ENCODE peak calls at places on chromosome 11, in eight cellular contexts. G is tibial artery, B is endothelial cell of umbilical vein, E is OCI-LY7, N is brain microvascular endothelial cell, D is NB4, P is left ventricle myocardium inferior, Z is PC-9. L is an unnamed sample.

GRCh38 chr11:124174001-124174400 is 9.1 kb upstream of the OR10D3 start:
- DNase-seq in G (no peak), B (peak; percentile 83), E (no peak), N (peak; percentile 52), D (peak; percentile 23), P (no peak), Z (no peak), L (no peak)

GRCh38 chr11:20027546-20028014 is 132.7 kb downstream of the DBX1 start:
- DNase-seq in G (no peak), B (no peak), E (no peak), N (no peak), D (no peak), P (no peak), Z (no peak), L (no peak)

GRCh38 chr11:8241373-8242112 is 22.1 kb downstream of the LMO1 start:
- DNase-seq in G (no peak), B (no peak), E (no peak), N (no peak), D (no peak), P (no peak), Z (no peak), L (no peak)

GRCh38 chr11:46920709-46921108 is 2.4 kb upstream of the LRP4 start:
- DNase-seq in G (peak; percentile 78), B (peak; percentile 66), E (no peak), N (peak; percentile 98), D (no peak), P (no peak), Z (no peak), L (no peak)

GRCh38 chr11:22875869-22876473 is 15.7 kb upstream of the CCDC179 start:
- DNase-seq in G (peak; percentile 62), B (peak; percentile 89), E (peak; percentile 83), N (peak; percentile 85), D (peak; percentile 79), P (no peak), Z (peak; percentile 58), L (peak; percentile 60)

GRCh38 chr11:122159173-122159701 is 43.2 kb upstream of the BLID start:
- DNase-seq in G (no peak), B (peak; percentile 29), E (no peak), N (no peak), D (peak; percentile 18), P (peak; percentile 20), Z (no peak), L (no peak)

GRCh38 chr11:114087028-114087427 is 27.5 kb downstream of the ZBTB16 start:
- DNase-seq in G (no peak), B (no peak), E (no peak), N (no peak), D (peak; percentile 77), P (no peak), Z (no peak), L (no peak)

GRCh38 chr11:43736502-43737193 is 56.1 kb downstream of the HSD17B12 start:
- DNase-seq in G (no peak), B (peak; percentile 8), E (no peak), N (peak; percentile 23), D (peak; percentile 69), P (no peak), Z (no peak), L (no peak)

GRCh38 chr11:35792148-35792845 is 129.7 kb downstream of the TRIM44 start:
- DNase-seq in G (no peak), B (no peak), E (no peak), N (no peak), D (no peak), P (no peak), Z (no peak), L (no peak)

GRCh38 chr11:63564056-63564784 is 1.0 kb upstream of the PLAAT2 start:
- DNase-seq in G (no peak), B (no peak), E (no peak), N (no peak), D (no peak), P (no peak), Z (peak; percentile 18), L (no peak)

GRCh38 chr11:68213135-68213515 is at the start of gene KMT5B:
- DNase-seq in G (no peak), B (no peak), E (no peak), N (peak; percentile 17), D (no peak), P (peak; percentile 78), Z (no peak), L (no peak)

GRCh38 chr11:31361743-31362142 is 7.8 kb downstream of the DCDC1 start:
- DNase-seq in G (no peak), B (no peak), E (no peak), N (no peak), D (no peak), P (no peak), Z (no peak), L (no peak)

GRCh38 chr11:43866520-43866919 is 14.1 kb upstream of the ALKBH3 start:
- DNase-seq in G (no peak), B (peak; percentile 18), E (no peak), N (peak; percentile 56), D (no peak), P (no peak), Z (no peak), L (no peak)

GRCh38 chr11:72379384-72380131 is 54.8 kb downstream of the CLPB start:
- DNase-seq in G (no peak), B (no peak), E (no peak), N (no peak), D (no peak), P (no peak), Z (no peak), L (no peak)

GRCh38 chr11:69861901-69862300 is 42.7 kb upstream of the FGF3 start:
- DNase-seq in G (no peak), B (no peak), E (no peak), N (no peak), D (no peak), P (no peak), Z (no peak), L (no peak)

GRCh38 chr11:8222820-8223512 is 40.7 kb downstream of the LMO1 start:
- DNase-seq in G (no peak), B (no peak), E (no peak), N (no peak), D (peak; percentile 59), P (no peak), Z (no peak), L (no peak)

DNA sequence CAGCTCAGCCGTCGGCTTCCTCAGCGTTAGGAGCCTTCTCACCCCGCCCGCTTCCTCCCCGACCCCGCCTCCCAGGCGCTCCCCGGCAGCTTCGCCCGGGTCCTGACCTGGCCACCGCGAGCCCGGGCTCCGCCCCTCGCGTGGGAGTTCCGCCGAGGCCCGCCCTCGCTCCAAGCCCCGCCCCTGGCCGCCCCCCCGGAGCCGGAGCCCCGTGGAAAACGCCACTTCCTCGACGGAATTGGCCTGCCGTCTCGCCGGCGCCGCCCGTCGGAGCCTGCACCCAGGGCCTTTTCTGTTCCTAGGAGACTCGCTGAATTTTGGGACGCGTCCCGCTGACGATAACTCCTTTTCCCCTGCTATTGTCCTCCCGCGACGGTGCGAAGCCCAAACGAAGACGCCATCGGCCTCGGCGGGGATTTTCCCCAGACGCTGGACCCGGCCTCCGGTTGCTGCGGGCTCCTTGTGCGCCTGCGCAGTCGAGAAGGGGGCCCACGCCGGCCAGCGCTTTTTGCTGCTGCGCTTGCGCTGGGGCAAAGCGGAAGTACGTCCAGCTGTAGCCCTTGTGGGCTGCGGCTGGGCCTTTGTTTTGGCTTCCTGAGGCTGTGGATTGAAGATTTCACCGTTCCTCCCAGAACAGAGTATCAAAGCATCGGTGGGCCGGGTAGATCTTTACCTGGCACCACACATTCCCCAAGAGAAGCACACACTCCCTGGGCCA is 10.0 kb downstream of the RELA start:
- DNase-seq in G (peak; percentile 89), B (peak; percentile 96), E (peak; percentile 76), N (peak; percentile 85), D (peak; percentile 95), P (peak; percentile 95), Z (peak; percentile 98), L (peak; percentile 93)
- TF ChIP-seq CTCF in G (peak; percentile 32), B (no peak), E (no peak), N (no peak), D (no peak), P (no peak), Z (no peak), L (no peak)

GRCh38 chr11:130480166-130480565 is 31.7 kb downstream of the ADAMTS15 start:
- DNase-seq in G (no peak), B (peak; percentile 25), E (no peak), N (peak; percentile 81), D (no peak), P (no peak), Z (no peak), L (peak; percentile 5)
- H3K4me3 ChIP-seq in G (no peak overlapping the region), B (no peak overlapping the region), E (no peak overlapping the region), N (no peak overlapping the region), D (no peak overlapping the region), P (no peak overlapping the region), Z (no peak overlapping the region), L (no peak overlapping the region)

DNA sequence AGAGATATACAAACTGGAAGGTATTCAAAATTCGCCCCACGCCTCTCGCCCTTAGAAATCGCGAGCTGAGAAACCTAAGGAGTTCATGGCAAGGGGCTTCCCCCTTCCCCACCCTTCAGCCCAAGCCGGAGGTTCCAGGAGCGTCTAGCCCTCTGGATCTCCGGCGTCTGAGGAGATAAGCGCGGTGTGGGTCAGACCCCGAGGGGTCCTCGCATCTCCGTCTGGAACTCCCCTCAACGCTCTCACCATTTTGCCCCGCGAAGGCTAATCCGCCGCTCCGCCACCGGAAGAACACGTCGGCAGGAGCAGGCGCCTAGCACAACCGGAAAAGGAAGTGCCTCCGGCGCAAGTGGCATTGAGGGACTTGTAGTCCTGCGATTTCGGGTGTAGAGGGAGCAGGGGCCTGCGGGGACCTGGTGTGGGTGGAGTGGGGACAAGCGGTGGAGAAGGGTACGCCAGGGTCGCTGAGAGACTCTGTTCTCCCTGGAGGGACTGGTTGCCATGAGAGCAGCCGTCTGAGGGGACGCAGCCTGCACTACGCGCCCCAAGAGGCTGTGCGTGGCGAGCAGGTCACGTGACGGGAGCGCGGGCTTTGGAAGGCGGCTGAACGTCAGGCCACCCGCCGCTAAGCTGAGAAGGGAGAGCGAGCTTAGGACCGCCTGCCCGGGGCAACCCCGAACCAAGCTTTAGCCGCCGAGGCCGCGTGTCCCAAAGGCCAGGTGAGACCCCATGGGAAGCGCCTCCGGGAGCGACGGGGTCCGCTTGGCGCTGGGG is at the start of the genes FEN1 and TMEM258:
- DNase-seq in G (peak; percentile 87), B (peak; percentile 98), E (peak; percentile 92), N (peak; percentile 89), D (peak; percentile 95), P (peak; percentile 89), Z (peak; percentile 89), L (peak; percentile 90)
- TF ChIP-seq CTCF in G (peak; percentile 35), B (no peak), E (no peak), N (no peak), D (no peak), P (peak; percentile 29), Z (no peak), L (no peak)

GRCh38 chr11:78416285-78417174 is 1.1 kb downstream of the GAB2 start:
- DNase-seq in G (peak; percentile 94), B (peak; percentile 91), E (peak; percentile 75), N (peak; percentile 84), D (peak; percentile 94), P (peak; percentile 85), Z (peak; percentile 84), L (peak; percentile 96)

GRCh38 chr11:78417175-78417887 is at the start of gene GAB2:
- DNase-seq in G (no peak), B (peak; percentile 16), E (no peak), N (no peak), D (no peak), P (no peak), Z (peak; percentile 62), L (peak; percentile 79)

GRCh38 chr11:78414321-78415051 is 3.1 kb downstream of the GAB2 start:
- DNase-seq in G (no peak), B (peak; percentile 23), E (peak; percentile 42), N (no peak), D (peak; percentile 45), P (no peak), Z (no peak), L (no peak)

GRCh38 chr11:78417888-78418583 is 416 bp upstream of the GAB2 start:
- DNase-seq in G (peak; percentile 79), B (peak; percentile 73), E (peak; percentile 79), N (peak; percentile 56), D (peak; percentile 91), P (peak; percentile 87), Z (peak; percentile 91), L (peak; percentile 98)

GRCh38 chr11:78415338-78415737 is 2.3 kb downstream of the GAB2 start:
- DNase-seq in G (no peak), B (peak; percentile 22), E (no peak), N (no peak), D (peak; percentile 24), P (no peak), Z (no peak), L (no peak)
- H3K4me3 ChIP-seq in G (no peak overlapping the region), B (no peak overlapping the region), E (no peak overlapping the region), N (no peak overlapping the region), D (peak overlapping the region; percentile 81), P (no peak overlapping the region), Z (no peak overlapping the region), L (no peak overlapping the region)

L was measured in Caco-2.